ENCODE peak calls at places on chromosomes 13 and 19, in four cellular contexts. A, H, R and V are unnamed samples.

GRCh38 chr19:6800991-6801396 is 28.5 kb downstream of the VAV1 start:
- DNase-seq in A (no peak), H (no peak), R (no peak), V (no peak)

GRCh38 chr19:3404324-3405260 is 38.2 kb downstream of the NFIC start:
- DNase-seq in A (peak), H (peak), R (no peak), V (peak)

GRCh38 chr19:35337081-35337983 is 8.3 kb downstream of the CD22 start:
- DNase-seq in A (no peak), H (no peak), R (no peak), V (no peak)

GRCh38 chr19:33750587-33751385 is 45.9 kb upstream of the KCTD15 start:
- DNase-seq in A (no peak), H (no peak), R (no peak), V (no peak)

GRCh38 chr13:106919638-106920037 is 351.7 kb upstream of the ARGLU1 start:
- DNase-seq in A (no peak), H (peak), R (no peak), V (no peak)

GRCh38 chr19:54390942-54391577 is 24.2 kb upstream of the TTYH1 start:
- DNase-seq in A (peak), H (peak), R (peak), V (peak)

GRCh38 chr13:45522571-45522970 is 57.8 kb downstream of the COG3 start:
- DNase-seq in A (peak), H (no peak), R (no peak), V (no peak)

GRCh38 chr13:21974741-21975140 is 303.9 kb downstream of the FGF9 start:
- DNase-seq in A (no peak), H (no peak), R (no peak), V (no peak)

GRCh38 chr13:31891472-31891871 is 140.1 kb upstream of the FRY start:
- DNase-seq in A (no peak), H (no peak), R (no peak), V (no peak)

GRCh38 chr19:55384576-55385235 is 614 bp upstream of the TMEM238 start:
- DNase-seq in A (no peak), H (peak), R (no peak), V (no peak)

GRCh38 chr19:18730885-18731513 is 47.5 kb downstream of the CRTC1 start:
- DNase-seq in A (no peak), H (no peak), R (no peak), V (no peak)

GRCh38 chr19:38538386-38538785 is 79.4 kb downstream of the MAP4K1 start:
- DNase-seq in A (no peak), H (no peak), R (no peak), V (peak)

GRCh38 chr19:43562698-43563241 is 12.6 kb downstream of the XRCC1 start:
- DNase-seq in A (peak), H (peak), R (peak), V (peak)

GRCh38 chr13:39132286-39132685 is 94.0 kb downstream of the NHLRC3 start:
- DNase-seq in A (no peak), H (no peak), R (no peak), V (no peak)

GRCh38 chr19:31355330-31356289 is 6.4 kb upstream of the TSHZ3 start:
- DNase-seq in A (no peak), H (no peak), R (no peak), V (no peak)

GRCh38 chr19:58409010-58409790 is 751 bp downstream of the ZNF584 start:
- DNase-seq in A (no peak), H (no peak), R (no peak), V (no peak)

GRCh38 chr13:21966014-21966413 is 295.1 kb downstream of the FGF9 start:
- DNase-seq in A (no peak), H (no peak), R (no peak), V (no peak)

GRCh38 chr19:16836906-16837362 is 7.7 kb downstream of the SIN3B start:
- DNase-seq in A (no peak), H (no peak), R (no peak), V (no peak)

GRCh38 chr19:926595-927043 is 784 bp downstream of the ARID3A start:
- DNase-seq in A (no peak), H (peak), R (no peak), V (no peak)

GRCh38 chr13:64164435-64164834 is 2748.8 kb upstream of the PCDH20 start:
- DNase-seq in A (no peak), H (no peak), R (no peak), V (no peak)

GRCh38 chr13:39417643-39418042 is 185.3 kb downstream of the LHFPL6 start:
- DNase-seq in A (no peak), H (no peak), R (no peak), V (peak)

GRCh38 chr19:12828494-12828893 is 5.9 kb downstream of the RTBDN start:
- DNase-seq in A (no peak), H (no peak), R (no peak), V (peak)

GRCh38 chr13:52162279-52163101 is 3.1 kb upstream of the NEK3 start:
- DNase-seq in A (no peak), H (no peak), R (no peak), V (peak)

GRCh38 chr19:33441277-33441699 is 67.8 kb downstream of the CEBPG start:
- DNase-seq in A (no peak), H (no peak), R (no peak), V (no peak)

GRCh38 chr13:90122531-90122930 is 1225.0 kb upstream of the MIR17HG start:
- DNase-seq in A (no peak), H (no peak), R (no peak), V (no peak)

GRCh38 chr13:96650301-96650886 is 343.9 kb downstream of the OXGR1 start:
- DNase-seq in A (peak), H (no peak), R (no peak), V (peak)

GRCh38 chr19:20558571-20558970 is 7.0 kb downstream of the ZNF737 start:
- DNase-seq in A (no peak), H (peak), R (no peak), V (no peak)

GRCh38 chr13:37457594-37457993 is 141.0 kb downstream of the POSTN start:
- DNase-seq in A (no peak), H (no peak), R (no peak), V (no peak)

GRCh38 chr13:62663767-62664166 is 1248.1 kb upstream of the PCDH20 start:
- DNase-seq in A (no peak), H (no peak), R (no peak), V (no peak)

GRCh38 chr13:72652681-72653080 is 74.7 kb downstream of the MZT1 start:
- DNase-seq in A (no peak), H (no peak), R (no peak), V (peak)

GRCh38 chr13:112587359-112587766 is 590 bp downstream of the TUBGCP3 start:
- DNase-seq in A (peak), H (peak), R (peak), V (peak)

GRCh38 chr19:43639507-43640423 is at the start of gene CADM4:
- DNase-seq in A (no peak), H (peak), R (peak), V (no peak)

GRCh38 chr13:37640499-37640898 is 41.9 kb upstream of the POSTN start:
- DNase-seq in A (no peak), H (no peak), R (no peak), V (peak)

GRCh38 chr19:10126213-10126639 is 6.5 kb upstream of the EIF3G start:
- DNase-seq in A (no peak), H (no peak), R (no peak), V (no peak)

GRCh38 chr13:99542788-99543406 is 41.6 kb downstream of the TM9SF2 start:
- DNase-seq in A (no peak), H (peak), R (peak), V (no peak)

GRCh38 chr19:53536223-53536543 is 1.8 kb upstream of the ZNF331 start:
- DNase-seq in A (no peak), H (no peak), R (no peak), V (no peak)

GRCh38 chr19:48645652-48646191 is at the start of gene CA11:
- DNase-seq in A (no peak), H (peak), R (no peak), V (no peak)

GRCh38 chr19:43502419-43502976 is 2.0 kb downstream of the PHLDB3 start:
- DNase-seq in A (no peak), H (no peak), R (no peak), V (no peak)